ENCODE peak calls at places on chromosomes 12 and 14, in six cellular contexts. One of them, this sample, is unnamed.

GRCh38 chr12:92621833-92622232 is 81.0 kb upstream of the PLEKHG7 start:
- DNase-seq in GM23248: peak
- DNase-seq in cardiac muscle cell: no peak
- DNase-seq in lung: no peak
- DNase-seq in tibial nerve: no peak
- DNase-seq in ovary: no peak
- DNase-seq in this sample: no peak

GRCh38 chr14:92436115-92436776 is 77.3 kb upstream of the RIN3 start:
- DNase-seq in GM23248: no peak
- DNase-seq in cardiac muscle cell: no peak
- DNase-seq in lung: no peak
- DNase-seq in tibial nerve: no peak
- DNase-seq in ovary: no peak
- DNase-seq in this sample: no peak

GRCh38 chr14:32492482-32492881 is 163.4 kb downstream of the AKAP6 start:
- DNase-seq in GM23248: no peak
- DNase-seq in cardiac muscle cell: no peak
- DNase-seq in lung: no peak
- DNase-seq in tibial nerve: no peak
- DNase-seq in ovary: no peak
- DNase-seq in this sample: no peak

GRCh38 chr12:115070313-115070712 is 386.3 kb upstream of the TBX3 start:
- DNase-seq in GM23248: peak
- DNase-seq in cardiac muscle cell: no peak
- DNase-seq in lung: no peak
- DNase-seq in tibial nerve: no peak
- DNase-seq in ovary: no peak
- DNase-seq in this sample: no peak

GRCh38 chr12:23770202-23770938 is 179.1 kb downstream of the SOX5 start:
- DNase-seq in GM23248: no peak
- DNase-seq in cardiac muscle cell: no peak
- DNase-seq in lung: no peak
- DNase-seq in tibial nerve: no peak
- DNase-seq in ovary: no peak
- DNase-seq in this sample: no peak

GRCh38 chr12:32586390-32586789 is 92.7 kb upstream of the DNM1L start:
- DNase-seq in GM23248: peak
- DNase-seq in cardiac muscle cell: peak
- DNase-seq in lung: no peak
- DNase-seq in tibial nerve: no peak
- DNase-seq in ovary: no peak
- DNase-seq in this sample: no peak

GRCh38 chr12:130351331-130351730 is 13.6 kb downstream of the PIWIL1 start:
- DNase-seq in GM23248: no peak
- DNase-seq in cardiac muscle cell: no peak
- DNase-seq in lung: no peak
- DNase-seq in tibial nerve: no peak
- DNase-seq in ovary: no peak
- DNase-seq in this sample: no peak

GRCh38 chr12:96132819-96133218 is 61.4 kb upstream of the ELK3 start:
- DNase-seq in GM23248: no peak
- DNase-seq in cardiac muscle cell: no peak
- DNase-seq in lung: no peak
- DNase-seq in tibial nerve: no peak
- DNase-seq in ovary: no peak
- DNase-seq in this sample: no peak

GRCh38 chr14:31692376-31692781 is 131.2 kb downstream of the NUBPL start:
- DNase-seq in GM23248: peak
- DNase-seq in cardiac muscle cell: peak
- DNase-seq in lung: no peak
- DNase-seq in tibial nerve: no peak
- DNase-seq in ovary: no peak
- DNase-seq in this sample: no peak

GRCh38 chr12:13816394-13816793 is 165.0 kb downstream of the GRIN2B start:
- DNase-seq in GM23248: no peak
- DNase-seq in cardiac muscle cell: no peak
- DNase-seq in lung: no peak
- DNase-seq in tibial nerve: no peak
- DNase-seq in ovary: no peak
- DNase-seq in this sample: no peak

GRCh38 chr14:54893151-54893760 is 9.4 kb downstream of the GCH1 start:
- DNase-seq in GM23248: peak
- DNase-seq in cardiac muscle cell: peak
- DNase-seq in lung: no peak
- DNase-seq in tibial nerve: no peak
- DNase-seq in ovary: no peak
- DNase-seq in this sample: no peak

GRCh38 chr12:77736219-77736965 is 94.3 kb upstream of the NAV3 start:
- DNase-seq in GM23248: no peak
- DNase-seq in cardiac muscle cell: no peak
- DNase-seq in lung: no peak
- DNase-seq in tibial nerve: no peak
- DNase-seq in ovary: no peak
- DNase-seq in this sample: no peak

GRCh38 chr12:54549774-54550451 is 512 bp downstream of the PDE1B start:
- DNase-seq in GM23248: peak
- DNase-seq in cardiac muscle cell: peak
- DNase-seq in lung: no peak
- DNase-seq in tibial nerve: no peak
- DNase-seq in ovary: peak
- DNase-seq in this sample: no peak

GRCh38 chr12:106108187-106108816 is 30.5 kb downstream of the NUAK1 start:
- DNase-seq in GM23248: peak
- DNase-seq in cardiac muscle cell: peak
- DNase-seq in lung: no peak
- DNase-seq in tibial nerve: no peak
- DNase-seq in ovary: no peak
- DNase-seq in this sample: no peak

GRCh38 chr12:132143328-132144071 is 619 bp downstream of the DDX51 start:
- DNase-seq in GM23248: peak
- DNase-seq in cardiac muscle cell: no peak
- DNase-seq in lung: no peak
- DNase-seq in tibial nerve: peak
- DNase-seq in ovary: no peak
- DNase-seq in this sample: no peak
- H3K27ac ChIP-seq in GM23248: no peak
- H3K27ac ChIP-seq in cardiac muscle cell: no peak
- H3K27ac ChIP-seq in lung: peak
- H3K27ac ChIP-seq in tibial nerve: peak
- H3K27ac ChIP-seq in ovary: peak
- H3K27ac ChIP-seq in this sample: no peak

DNA sequence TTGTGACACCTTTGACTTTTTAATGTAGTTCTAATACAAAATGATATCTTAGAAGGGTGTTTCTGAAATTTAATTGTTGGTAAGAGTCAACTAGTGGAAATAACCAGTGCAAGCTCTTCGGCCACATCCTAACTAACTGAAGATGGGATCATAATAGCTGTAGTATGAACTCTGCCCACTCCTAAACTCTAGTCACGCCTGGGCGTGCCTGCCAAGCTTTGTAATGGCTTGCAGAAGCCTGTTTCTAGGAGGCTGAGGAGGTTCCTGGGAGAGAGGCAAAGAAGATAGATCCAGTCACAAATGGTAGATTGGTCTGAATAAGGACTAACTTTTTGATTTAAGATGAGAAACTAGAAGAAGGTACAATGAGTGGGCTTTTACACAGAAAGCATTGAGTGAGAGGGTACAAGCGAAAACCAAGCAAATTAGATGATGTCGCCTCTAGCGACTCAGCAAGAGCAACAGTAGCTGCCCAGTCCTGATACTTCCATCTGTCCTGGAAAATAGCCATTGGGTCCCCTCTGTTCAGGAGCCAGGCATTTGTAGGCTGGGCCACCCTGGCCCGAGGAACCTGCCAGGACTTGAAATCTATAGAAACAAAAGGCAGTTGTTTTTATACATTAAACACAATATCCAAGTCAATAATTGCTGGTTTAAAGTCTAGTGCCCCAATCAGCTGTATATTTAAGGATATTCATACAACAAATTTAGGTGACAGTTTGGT is 148.8 kb downstream of the SLC38A4 start:
- DNase-seq in GM23248: peak
- DNase-seq in cardiac muscle cell: no peak
- DNase-seq in lung: no peak
- DNase-seq in tibial nerve: no peak
- DNase-seq in ovary: no peak
- DNase-seq in this sample: no peak
- H3K27ac ChIP-seq in GM23248: peak
- H3K27ac ChIP-seq in cardiac muscle cell: no peak
- H3K27ac ChIP-seq in lung: no peak
- H3K27ac ChIP-seq in tibial nerve: no peak
- H3K27ac ChIP-seq in ovary: no peak
- H3K27ac ChIP-seq in this sample: no peak

DNA sequence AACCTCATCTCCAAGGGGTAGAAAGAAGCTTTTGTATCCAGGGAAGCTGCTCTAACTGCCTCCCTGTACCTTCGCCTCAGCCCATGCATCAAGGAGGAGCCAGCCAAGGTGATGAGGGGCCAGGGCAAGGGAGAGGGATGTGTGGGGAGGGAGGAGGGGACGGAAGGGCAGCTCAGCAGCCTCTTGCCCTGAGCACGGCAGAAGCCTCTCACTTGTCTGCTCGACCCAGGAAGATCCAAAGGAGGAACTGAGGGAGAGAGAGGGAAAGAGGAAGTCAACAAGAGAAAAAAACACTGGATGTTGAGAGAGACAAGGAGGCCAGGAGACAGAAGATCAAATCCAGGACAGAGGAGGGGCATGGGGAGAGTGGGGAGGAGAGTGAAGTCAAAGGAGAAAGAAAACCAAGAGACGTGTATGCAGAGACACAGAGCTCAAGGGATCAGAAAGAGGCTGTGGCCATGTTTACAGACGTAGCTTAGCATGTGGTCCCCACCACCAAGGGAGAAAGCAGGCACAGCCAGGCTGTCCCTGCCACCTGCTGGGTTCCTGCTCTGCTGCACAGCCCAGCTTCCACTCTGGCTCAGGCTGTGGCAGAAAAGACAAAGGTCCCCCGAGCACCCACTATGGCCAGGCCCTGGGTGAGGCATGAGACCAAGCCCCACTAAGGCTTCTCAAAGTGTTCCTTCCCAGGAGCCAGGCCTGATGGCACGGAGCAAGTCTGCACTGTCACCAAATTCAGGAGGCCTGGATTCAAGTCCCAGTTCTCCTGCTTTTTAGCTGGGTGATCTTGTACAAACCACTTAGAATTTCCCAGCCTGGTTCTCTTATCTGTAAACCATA is 25.8 kb upstream of the COL2A1 start:
- DNase-seq in GM23248: no peak
- DNase-seq in cardiac muscle cell: no peak
- DNase-seq in lung: no peak
- DNase-seq in tibial nerve: no peak
- DNase-seq in ovary: no peak
- DNase-seq in this sample: no peak
- H3K27ac ChIP-seq in GM23248: no peak
- H3K27ac ChIP-seq in cardiac muscle cell: peak
- H3K27ac ChIP-seq in lung: no peak
- H3K27ac ChIP-seq in tibial nerve: no peak
- H3K27ac ChIP-seq in ovary: no peak
- H3K27ac ChIP-seq in this sample: no peak

GRCh38 chr14:22903742-22904087 is 15.2 kb downstream of the RBM23 start:
- DNase-seq in GM23248: no peak
- DNase-seq in cardiac muscle cell: no peak
- DNase-seq in lung: no peak
- DNase-seq in tibial nerve: no peak
- DNase-seq in ovary: no peak
- DNase-seq in this sample: no peak

GRCh38 chr14:22901799-22902198 is 17.1 kb downstream of the RBM23 start:
- DNase-seq in GM23248: no peak
- DNase-seq in cardiac muscle cell: no peak
- DNase-seq in lung: no peak
- DNase-seq in tibial nerve: no peak
- DNase-seq in ovary: no peak
- DNase-seq in this sample: no peak

GRCh38 chr14:22897357-22897756 is 14.3 kb downstream of the REM2 start:
- DNase-seq in GM23248: no peak
- DNase-seq in cardiac muscle cell: no peak
- DNase-seq in lung: no peak
- DNase-seq in tibial nerve: no peak
- DNase-seq in ovary: no peak
- DNase-seq in this sample: no peak

GRCh38 chr14:22898302-22898894 is 15.4 kb downstream of the REM2 start:
- DNase-seq in GM23248: peak
- DNase-seq in cardiac muscle cell: peak
- DNase-seq in lung: no peak
- DNase-seq in tibial nerve: no peak
- DNase-seq in ovary: no peak
- DNase-seq in this sample: no peak

DNA sequence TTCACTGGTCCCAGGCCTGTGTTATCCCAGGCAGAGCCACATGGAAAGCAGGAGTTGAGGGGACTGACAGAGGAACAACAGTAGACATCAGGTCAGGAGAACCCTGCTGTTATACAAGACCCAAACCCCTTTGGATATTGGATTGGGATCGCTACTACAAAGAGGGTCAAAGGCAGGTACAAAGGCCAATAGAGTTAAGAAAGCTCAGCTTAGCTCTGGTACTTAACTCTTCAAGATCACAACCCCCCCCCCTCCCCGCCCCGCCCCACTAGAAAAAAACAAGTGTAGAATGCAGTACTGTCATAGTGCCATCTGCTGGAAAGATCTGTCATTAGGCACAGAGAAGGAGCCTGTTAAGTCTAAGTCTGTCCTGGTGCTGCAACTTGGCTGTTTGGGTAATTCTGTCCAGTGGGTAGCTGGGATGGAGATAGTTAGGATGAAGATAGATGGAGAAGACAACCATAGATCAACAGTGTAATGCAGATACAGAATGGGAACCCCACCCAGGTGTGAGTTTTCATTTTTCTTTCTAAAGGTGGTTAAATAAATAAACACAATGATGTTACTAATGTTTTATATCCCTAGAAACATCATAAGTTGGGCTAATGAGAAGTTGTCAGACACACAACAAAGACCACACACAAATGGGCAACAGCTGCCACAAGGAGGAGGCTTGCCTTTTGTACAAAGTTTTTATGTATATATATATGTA is 17.2 kb downstream of the REM2 start:
- DNase-seq in GM23248: peak
- DNase-seq in cardiac muscle cell: peak
- DNase-seq in lung: no peak
- DNase-seq in tibial nerve: no peak
- DNase-seq in ovary: no peak
- DNase-seq in this sample: peak
- H3K27ac ChIP-seq in GM23248: no peak
- H3K27ac ChIP-seq in cardiac muscle cell: peak
- H3K27ac ChIP-seq in lung: no peak
- H3K27ac ChIP-seq in tibial nerve: no peak
- H3K27ac ChIP-seq in ovary: no peak
- H3K27ac ChIP-seq in this sample: no peak

DNA sequence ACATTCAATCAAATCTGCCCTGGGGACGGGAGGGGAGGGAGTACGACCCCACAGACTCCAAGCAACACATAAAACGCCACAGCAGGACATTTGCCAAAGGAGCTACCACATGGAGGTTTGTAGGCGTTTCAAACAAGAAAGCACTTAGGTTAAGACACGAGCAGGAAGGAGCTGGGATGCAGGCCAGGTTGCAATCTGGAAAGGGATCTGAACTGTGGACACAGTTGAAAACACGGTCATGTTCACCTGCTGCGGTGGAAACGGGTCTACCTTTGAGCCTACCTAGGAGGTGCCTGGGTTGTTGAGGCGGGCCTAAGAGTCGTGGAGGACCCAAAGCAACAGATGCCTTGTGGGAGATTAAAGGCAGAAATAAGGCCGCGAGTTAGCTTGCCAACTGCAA is 18.4 kb downstream of the PRKAB1 start:
- DNase-seq in GM23248: no peak
- DNase-seq in cardiac muscle cell: no peak
- DNase-seq in lung: no peak
- DNase-seq in tibial nerve: no peak
- DNase-seq in ovary: no peak
- DNase-seq in this sample: no peak
- H3K27ac ChIP-seq in GM23248: no peak
- H3K27ac ChIP-seq in cardiac muscle cell: no peak
- H3K27ac ChIP-seq in lung: no peak
- H3K27ac ChIP-seq in tibial nerve: no peak
- H3K27ac ChIP-seq in ovary: no peak
- H3K27ac ChIP-seq in this sample: no peak

This sample was measured in substantia nigra.